ENCODE peak calls at places on chromosome 4, in six cellular contexts. X, G, A, O, M and K are unnamed samples.

GRCh38 chr4:154720123-154720522 is 23.7 kb upstream of the LRAT start:
- DNase-seq in G (no peak), X (no peak), O (no peak), M (no peak), A (no peak), K (no peak)

GRCh38 chr4:19809989-19810388 is 441.7 kb upstream of the SLIT2 start:
- DNase-seq in O (no peak), A (no peak), G (no peak), X (peak; percentile 18), M (no peak), K (no peak)

GRCh38 chr4:20299515-20299914 is 47.8 kb downstream of the SLIT2 start:
- DNase-seq in A (peak; percentile 13), G (no peak), X (peak; percentile 58), M (peak; percentile 7), O (no peak), K (peak; percentile 42)

GRCh38 chr4:114976901-114977300 is 136.5 kb downstream of the NDST4 start:
- DNase-seq in G (no peak), O (no peak), M (no peak), X (no peak), A (no peak), K (no peak)

GRCh38 chr4:142036795-142037583 is 400.6 kb downstream of the IL15 start:
- DNase-seq in A (no peak), G (no peak), X (peak; percentile 46), O (no peak), M (no peak), K (no peak)

GRCh38 chr4:44544158-44544557 is 95.5 kb upstream of the KCTD8 start:
- DNase-seq in M (no peak), A (no peak), O (no peak), G (no peak), X (no peak), K (no peak)

GRCh38 chr4:181593703-181594102 is 649.5 kb upstream of the TENM3 start:
- DNase-seq in A (no peak), M (no peak), X (no peak), O (no peak), G (no peak), K (no peak)

GRCh38 chr4:182062936-182063335 is 180.3 kb upstream of the TENM3 start:
- DNase-seq in X (no peak), A (no peak), G (no peak), M (no peak), O (no peak), K (no peak)

GRCh38 chr4:122771724-122772123 is 39.2 kb downstream of the BBS12 start:
- DNase-seq in A (no peak), O (no peak), M (no peak), G (no peak), X (no peak), K (no peak)

GRCh38 chr4:1213336-1213995 is 35.5 kb downstream of the CTBP1 start:
- DNase-seq in M (no peak), X (no peak), O (no peak), G (no peak), A (no peak), K (no peak)
- TF ChIP-seq MAX in M (no peak), X (no peak), O (no peak), G (no peak), A (no peak), K (no peak)

GRCh38 chr4:67721770-67722597 is 21.0 kb upstream of the UBA6 start:
- DNase-seq in X (peak; percentile 29), O (no peak), G (no peak), A (peak; percentile 91), M (no peak), K (no peak)
- TF ChIP-seq MYC in X (no peak), O (no peak), G (no peak), A (peak; percentile 100), M (no peak), K (no peak)

GRCh38 chr4:25060586-25061340 is 30.0 kb upstream of the LGI2 start:
- DNase-seq in O (no peak), G (no peak), X (no peak), A (peak; percentile 53), M (no peak), K (no peak)

GRCh38 chr4:25062098-25062497 is 31.4 kb upstream of the LGI2 start:
- DNase-seq in A (no peak), M (no peak), O (no peak), X (no peak), G (no peak), K (no peak)

GRCh38 chr4:25061602-25062001 is 30.9 kb upstream of the LGI2 start:
- DNase-seq in O (no peak), M (no peak), X (no peak), A (no peak), G (no peak), K (no peak)

GRCh38 chr4:25058796-25059195 is 28.1 kb upstream of the LGI2 start:
- DNase-seq in M (no peak), O (no peak), A (no peak), G (no peak), X (no peak), K (no peak)

GRCh38 chr4:25060179-25060578 is 29.4 kb upstream of the LGI2 start:
- DNase-seq in M (no peak), O (no peak), G (no peak), X (no peak), A (no peak), K (no peak)
- TF ChIP-seq MAX in M (no peak), O (no peak), G (no peak), X (no peak), A (no peak), K (no peak)

GRCh38 chr4:145828802-145829485 is 109.7 kb downstream of the ZNF827 start:
- DNase-seq in M (no peak), X (no peak), O (no peak), A (no peak), G (no peak), K (no peak)
- TF ChIP-seq MYC in M (no peak), X (no peak), O (no peak), A (no peak), G (no peak), K (no peak)

GRCh38 chr4:186304816-186305520 is 39.0 kb downstream of the F11 start:
- DNase-seq in O (no peak), X (no peak), M (no peak), G (no peak), A (no peak), K (no peak)
- TF ChIP-seq MAX in O (no peak), X (no peak), M (no peak), G (no peak), A (no peak), K (no peak)

GRCh38 chr4:78689224-78689623 is 86.9 kb upstream of the BMP2K start:
- DNase-seq in A (no peak), G (no peak), X (no peak), M (no peak), O (no peak), K (no peak)
- TF ChIP-seq MYC in A (no peak), G (no peak), X (no peak), M (no peak), O (no peak), K (no peak)

GRCh38 chr4:21879187-21879586 is 69.4 kb downstream of the KCNIP4 start:
- DNase-seq in X (peak; percentile 22), O (no peak), G (no peak), M (peak; percentile 5), A (no peak), K (peak; percentile 15)
- TF ChIP-seq MAX in X (no peak), O (no peak), G (no peak), M (no peak), A (no peak), K (no peak)

GRCh38 chr4:156559346-156559745 is 412.3 kb downstream of the PDGFC start:
- DNase-seq in G (no peak), X (no peak), O (no peak), A (no peak), M (no peak), K (no peak)

GRCh38 chr4:156557962-156558361 is 413.6 kb downstream of the PDGFC start:
- DNase-seq in G (no peak), O (no peak), X (no peak), M (no peak), A (no peak), K (no peak)

GRCh38 chr4:156556326-156556725 is 415.3 kb downstream of the PDGFC start:
- DNase-seq in O (no peak), A (no peak), M (no peak), X (no peak), G (no peak), K (no peak)

GRCh38 chr4:156558365-156559025 is 413.1 kb downstream of the PDGFC start:
- DNase-seq in M (no peak), G (no peak), X (no peak), O (no peak), A (no peak), K (no peak)

DNA sequence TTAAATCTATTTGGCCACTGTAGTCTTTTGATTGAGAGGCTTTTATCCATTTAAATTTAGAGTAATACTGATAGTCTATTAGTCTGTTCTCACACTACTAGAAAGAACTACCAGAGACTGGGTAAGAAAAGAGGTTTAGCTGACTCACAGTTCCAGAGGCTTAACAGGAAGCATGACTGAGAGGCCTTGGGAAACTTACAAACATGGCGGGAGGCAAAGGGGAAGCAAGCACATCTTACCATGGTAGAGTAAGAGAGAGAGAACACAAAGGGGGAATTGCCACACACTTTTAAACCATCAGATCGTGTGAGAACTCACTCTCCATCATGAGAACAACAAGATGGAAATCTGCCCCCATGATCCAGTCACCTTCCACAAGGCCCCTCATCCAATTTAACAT is 410.9 kb downstream of the PDGFC start:
- DNase-seq in G (no peak), M (no peak), X (no peak), O (no peak), A (no peak), K (peak; percentile 40)
- TF ChIP-seq MYC in G (no peak), M (no peak), X (no peak), O (no peak), A (no peak), K (no peak)

DNA sequence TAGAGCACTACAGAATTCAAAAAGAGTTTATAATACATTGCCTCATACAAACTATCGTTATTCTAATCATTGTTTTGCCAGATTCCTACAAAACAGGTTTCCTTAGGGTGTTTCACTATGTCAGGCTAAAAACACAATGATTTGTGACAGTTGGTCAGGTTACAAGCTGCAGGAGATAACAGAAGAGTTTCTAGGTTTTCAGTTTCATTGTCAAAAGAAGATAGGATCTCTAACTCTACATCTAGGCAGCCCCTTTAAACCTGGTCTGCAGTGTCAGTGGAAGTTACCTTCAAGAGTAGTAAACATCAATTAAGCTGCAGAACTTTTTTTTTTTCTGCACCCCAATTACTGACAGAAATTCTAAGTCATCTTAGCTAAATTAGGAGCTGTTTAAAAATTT is 618.0 kb upstream of the ADGRL3 start:
- DNase-seq in M (no peak), O (no peak), A (no peak), G (no peak), X (no peak), K (no peak)
- TF ChIP-seq MAX in M (no peak), O (no peak), A (no peak), G (no peak), X (no peak), K (no peak)

GRCh38 chr4:81919810-81920209 is 448.1 kb upstream of the RASGEF1B start:
- DNase-seq in O (no peak), M (no peak), A (peak; percentile 3), X (no peak), G (no peak), K (no peak)

GRCh38 chr4:81921757-81922159 is 450.1 kb upstream of the RASGEF1B start:
- DNase-seq in M (no peak), O (no peak), G (no peak), A (no peak), X (no peak), K (no peak)

GRCh38 chr4:81915430-81915829 is 443.7 kb upstream of the RASGEF1B start:
- DNase-seq in A (no peak), G (no peak), X (no peak), M (no peak), O (no peak), K (no peak)

GRCh38 chr4:81922271-81922775 is 450.6 kb upstream of the RASGEF1B start:
- DNase-seq in G (no peak), M (no peak), A (no peak), O (no peak), X (no peak), K (no peak)

GRCh38 chr4:81919238-81919637 is 447.5 kb upstream of the RASGEF1B start:
- DNase-seq in O (no peak), G (peak; percentile 2), A (peak; percentile 35), M (peak; percentile 21), X (peak; percentile 3), K (peak; percentile 20)
- TF ChIP-seq MYC in O (no peak), G (no peak), A (no peak), M (no peak), X (no peak), K (no peak)